ENCODE peak calls at places on chromosomes 13 and 19, in five cellular contexts. P is AG08395, A is NCI-H226, C is hypothalamus, Z is posterior vena cava. O is an unnamed sample.

GRCh38 chr13:82330499-82330898 is 1551.8 kb downstream of the SLITRK1 start:
- DNase-seq in P (no peak), A (no peak), C (no peak), Z (no peak), O (peak; percentile 0)

GRCh38 chr13:100887729-100888151 is 213.1 kb upstream of the TMTC4 start:
- DNase-seq in P (peak; percentile 85), A (no peak), C (no peak), Z (no peak), O (no peak)

GRCh38 chr19:4152241-4152998 is 1.0 kb upstream of the CREB3L3 start:
- DNase-seq in P (no peak), A (no peak), C (no peak), Z (no peak), O (no peak)

GRCh38 chr13:113090415-113090770 is 15.2 kb upstream of the F7 start:
- DNase-seq in P (no peak), A (no peak), C (no peak), Z (no peak), O (no peak)

GRCh38 chr13:108195146-108195545 is 20.2 kb downstream of the LIG4 start:
- DNase-seq in P (no peak), A (peak; percentile 86), C (no peak), Z (no peak), O (no peak)

GRCh38 chr19:40778865-40779284 is 828 bp downstream of the RAB4B start:
- DNase-seq in P (no peak), A (no peak), C (no peak), Z (no peak), O (no peak)

GRCh38 chr19:31269425-31270127 is 79.7 kb downstream of the TSHZ3 start:
- DNase-seq in P (no peak), A (no peak), C (no peak), Z (no peak), O (no peak)

GRCh38 chr13:20684041-20684440 is 19.5 kb upstream of the IL17D start:
- DNase-seq in P (no peak), A (no peak), C (no peak), Z (no peak), O (no peak)

O was measured in CD4-positive, CD25-positive, alpha-beta regulatory T cell.